ENCODE peak calls at places on chromosome 11, in five cellular contexts. One of them, this sample, is unnamed.

GRCh38 chr11:60912223-60912850 is 1.6 kb upstream of the TMEM109 start:
- DNase-seq in GM12891: no peak
- DNase-seq in cardiac fibroblast: no peak
- DNase-seq in HAP-1: no peak
- DNase-seq in H4: no peak
- DNase-seq in this sample: no peak

GRCh38 chr11:62712413-62712812 is 4.9 kb downstream of the GNG3 start:
- DNase-seq in GM12891: no peak
- DNase-seq in HAP-1: no peak
- DNase-seq in H4: no peak
- DNase-seq in cardiac fibroblast: no peak
- DNase-seq in this sample: no peak

GRCh38 chr11:35227551-35228341 is 88.8 kb downstream of the CD44 start:
- DNase-seq in cardiac fibroblast: peak; percentile 20
- DNase-seq in H4: no peak
- DNase-seq in HAP-1: no peak
- DNase-seq in GM12891: no peak
- DNase-seq in this sample: no peak

GRCh38 chr11:111795333-111795985 is 29.3 kb upstream of the PPP2R1B start:
- DNase-seq in HAP-1: no peak
- DNase-seq in cardiac fibroblast: no peak
- DNase-seq in H4: no peak
- DNase-seq in GM12891: no peak
- DNase-seq in this sample: no peak

GRCh38 chr11:62588966-62589637 is 2.2 kb downstream of the TUT1 start:
- DNase-seq in HAP-1: no peak
- DNase-seq in GM12891: no peak
- DNase-seq in cardiac fibroblast: no peak
- DNase-seq in H4: no peak
- DNase-seq in this sample: peak; percentile 34

GRCh38 chr11:57484141-57484710 is 23.9 kb downstream of the RTN4RL2 start:
- DNase-seq in HAP-1: no peak
- DNase-seq in GM12891: no peak
- DNase-seq in cardiac fibroblast: no peak
- DNase-seq in H4: no peak
- DNase-seq in this sample: no peak

GRCh38 chr11:64711138-64711943 is 11.7 kb downstream of the NRXN2 start:
- DNase-seq in H4: no peak
- DNase-seq in GM12891: no peak
- DNase-seq in cardiac fibroblast: no peak
- DNase-seq in HAP-1: no peak
- DNase-seq in this sample: no peak

GRCh38 chr11:72308226-72309073 is 64.5 kb upstream of the PHOX2A start:
- DNase-seq in H4: peak; percentile 22
- DNase-seq in cardiac fibroblast: peak; percentile 87
- DNase-seq in GM12891: no peak
- DNase-seq in HAP-1: peak; percentile 95
- DNase-seq in this sample: no peak

GRCh38 chr11:114211444-114212122 is 84.6 kb upstream of the NNMT start:
- DNase-seq in GM12891: no peak
- DNase-seq in cardiac fibroblast: no peak
- DNase-seq in HAP-1: peak; percentile 23
- DNase-seq in H4: no peak
- DNase-seq in this sample: no peak

GRCh38 chr11:116702772-116703360 is 69.9 kb downstream of the BUD13 start:
- DNase-seq in GM12891: no peak
- DNase-seq in HAP-1: no peak
- DNase-seq in H4: no peak
- DNase-seq in cardiac fibroblast: no peak
- DNase-seq in this sample: no peak

GRCh38 chr11:45768486-45768885 is 36.5 kb upstream of the SLC35C1 start:
- DNase-seq in H4: no peak
- DNase-seq in cardiac fibroblast: no peak
- DNase-seq in HAP-1: no peak
- DNase-seq in GM12891: no peak
- DNase-seq in this sample: peak; percentile 17

GRCh38 chr11:120977470-120977869 is 46.4 kb upstream of the TBCEL start:
- DNase-seq in GM12891: no peak
- DNase-seq in H4: peak; percentile 52
- DNase-seq in cardiac fibroblast: no peak
- DNase-seq in HAP-1: no peak
- DNase-seq in this sample: no peak

GRCh38 chr11:69797156-69797555 is 22.0 kb upstream of the FGF4 start:
- DNase-seq in H4: no peak
- DNase-seq in GM12891: no peak
- DNase-seq in HAP-1: no peak
- DNase-seq in cardiac fibroblast: no peak
- DNase-seq in this sample: no peak

GRCh38 chr11:69010964-69011623 is 2.0 kb downstream of the MRGPRF start:
- DNase-seq in GM12891: peak; percentile 70
- DNase-seq in H4: no peak
- DNase-seq in cardiac fibroblast: peak; percentile 82
- DNase-seq in HAP-1: peak; percentile 86
- DNase-seq in this sample: peak; percentile 95

GRCh38 chr11:2077061-2077802 is 62.0 kb downstream of the IGF2 start:
- DNase-seq in cardiac fibroblast: peak; percentile 38
- DNase-seq in H4: peak; percentile 87
- DNase-seq in HAP-1: no peak
- DNase-seq in GM12891: no peak
- DNase-seq in this sample: peak; percentile 76

GRCh38 chr11:64994318-64994717 is 2.5 kb downstream of the BATF2 start:
- DNase-seq in GM12891: no peak
- DNase-seq in H4: no peak
- DNase-seq in HAP-1: no peak
- DNase-seq in cardiac fibroblast: no peak
- DNase-seq in this sample: no peak

GRCh38 chr11:96341237-96342130 is 1.5 kb downstream of the MAML2 start:
- DNase-seq in H4: peak; percentile 35
- DNase-seq in cardiac fibroblast: peak; percentile 74
- DNase-seq in HAP-1: peak; percentile 43
- DNase-seq in GM12891: peak; percentile 29
- DNase-seq in this sample: peak; percentile 42

GRCh38 chr11:99893803-99894202 is 793.3 kb upstream of the ARHGAP42 start:
- DNase-seq in cardiac fibroblast: no peak
- DNase-seq in GM12891: no peak
- DNase-seq in HAP-1: no peak
- DNase-seq in H4: no peak
- DNase-seq in this sample: no peak

GRCh38 chr11:69962152-69962551 is 116.0 kb upstream of the ANO1 start:
- DNase-seq in cardiac fibroblast: peak; percentile 19
- DNase-seq in HAP-1: no peak
- DNase-seq in GM12891: no peak
- DNase-seq in H4: peak; percentile 66
- DNase-seq in this sample: peak; percentile 97

GRCh38 chr11:107988397-107989158 is 20.1 kb upstream of the CUL5 start:
- DNase-seq in GM12891: no peak
- DNase-seq in HAP-1: no peak
- DNase-seq in cardiac fibroblast: no peak
- DNase-seq in H4: no peak
- DNase-seq in this sample: no peak

GRCh38 chr11:10108901-10109665 is 184.9 kb downstream of the SBF2 start:
- DNase-seq in cardiac fibroblast: peak; percentile 86
- DNase-seq in GM12891: no peak
- DNase-seq in H4: no peak
- DNase-seq in HAP-1: peak; percentile 20
- DNase-seq in this sample: no peak

GRCh38 chr11:2548596-2548995 is 103.8 kb downstream of the KCNQ1 start:
- DNase-seq in cardiac fibroblast: no peak
- DNase-seq in H4: no peak
- DNase-seq in HAP-1: no peak
- DNase-seq in GM12891: no peak
- DNase-seq in this sample: no peak

GRCh38 chr11:40321537-40321936 is 1137.9 kb downstream of the LRRC4C start:
- DNase-seq in GM12891: no peak
- DNase-seq in cardiac fibroblast: no peak
- DNase-seq in H4: no peak
- DNase-seq in HAP-1: no peak
- DNase-seq in this sample: no peak

GRCh38 chr11:10374386-10374785 is 69.5 kb downstream of the ADM start:
- DNase-seq in cardiac fibroblast: no peak
- DNase-seq in H4: no peak
- DNase-seq in GM12891: no peak
- DNase-seq in HAP-1: no peak
- DNase-seq in this sample: no peak

GRCh38 chr11:655036-655726 is 18.1 kb downstream of the DRD4 start:
- DNase-seq in GM12891: no peak
- DNase-seq in HAP-1: no peak
- DNase-seq in cardiac fibroblast: no peak
- DNase-seq in H4: no peak
- DNase-seq in this sample: no peak

GRCh38 chr11:33742249-33742851 is 6.1 kb upstream of the CD59 start:
- DNase-seq in HAP-1: no peak
- DNase-seq in H4: no peak
- DNase-seq in GM12891: no peak
- DNase-seq in cardiac fibroblast: peak; percentile 65
- DNase-seq in this sample: no peak

GRCh38 chr11:2200536-2200935 is 28.9 kb upstream of the TH start:
- DNase-seq in cardiac fibroblast: no peak
- DNase-seq in GM12891: no peak
- DNase-seq in HAP-1: no peak
- DNase-seq in H4: no peak
- DNase-seq in this sample: no peak

GRCh38 chr11:46529086-46529905 is 64.5 kb downstream of the AMBRA1 start:
- DNase-seq in H4: peak; percentile 55
- DNase-seq in HAP-1: no peak
- DNase-seq in cardiac fibroblast: peak; percentile 71
- DNase-seq in GM12891: peak; percentile 64
- DNase-seq in this sample: peak; percentile 74

GRCh38 chr11:114296190-114296978 is at the start of gene NNMT:
- DNase-seq in H4: peak; percentile 97
- DNase-seq in GM12891: no peak
- DNase-seq in cardiac fibroblast: peak; percentile 99
- DNase-seq in HAP-1: no peak
- DNase-seq in this sample: peak; percentile 66

GRCh38 chr11:86916330-86916729 is 38.9 kb downstream of the FZD4 start:
- DNase-seq in HAP-1: no peak
- DNase-seq in H4: peak; percentile 84
- DNase-seq in cardiac fibroblast: peak; percentile 86
- DNase-seq in GM12891: no peak
- DNase-seq in this sample: peak; percentile 84

GRCh38 chr11:32033067-32033466 is 57.8 kb upstream of the RCN1 start:
- DNase-seq in cardiac fibroblast: peak; percentile 21
- DNase-seq in H4: no peak
- DNase-seq in HAP-1: no peak
- DNase-seq in GM12891: no peak
- DNase-seq in this sample: no peak

GRCh38 chr11:127224276-127224675 is 223.7 kb upstream of the KIRREL3 start:
- DNase-seq in GM12891: no peak
- DNase-seq in cardiac fibroblast: no peak
- DNase-seq in H4: no peak
- DNase-seq in HAP-1: no peak
- DNase-seq in this sample: no peak